ENCODE peak calls at places on chromosomes 3 and 15, in five cellular contexts. One of them, this sample, is unnamed.

GRCh38 chr3:54264050-54264449 is 141.7 kb downstream of the CACNA2D3 start:
- DNase-seq in ACHN: no peak
- DNase-seq in activated CD4-positive, alpha-beta T cell treated with anti-CD3 and anti-CD28 coated beads for 1 hour: no peak
- DNase-seq in RPMI8226: no peak
- DNase-seq in OCI-M1: no peak
- DNase-seq in this sample: peak

GRCh38 chr3:62180514-62180913 is 192.8 kb downstream of the FEZF2 start:
- DNase-seq in ACHN: no peak
- DNase-seq in activated CD4-positive, alpha-beta T cell treated with anti-CD3 and anti-CD28 coated beads for 1 hour: no peak
- DNase-seq in RPMI8226: no peak
- DNase-seq in OCI-M1: no peak
- DNase-seq in this sample: no peak

GRCh38 chr3:30259730-30260129 is 346.7 kb upstream of the TGFBR2 start:
- DNase-seq in ACHN: no peak
- DNase-seq in activated CD4-positive, alpha-beta T cell treated with anti-CD3 and anti-CD28 coated beads for 1 hour: no peak
- DNase-seq in RPMI8226: no peak
- DNase-seq in OCI-M1: no peak
- DNase-seq in this sample: no peak

GRCh38 chr3:182651461-182651860 is 141.8 kb upstream of the ATP11B start:
- DNase-seq in ACHN: no peak
- DNase-seq in activated CD4-positive, alpha-beta T cell treated with anti-CD3 and anti-CD28 coated beads for 1 hour: no peak
- DNase-seq in RPMI8226: no peak
- DNase-seq in OCI-M1: no peak
- DNase-seq in this sample: no peak

GRCh38 chr15:63521405-63522142 is 17.2 kb downstream of the USP3 start:
- DNase-seq in ACHN: no peak
- DNase-seq in activated CD4-positive, alpha-beta T cell treated with anti-CD3 and anti-CD28 coated beads for 1 hour: no peak
- DNase-seq in RPMI8226: no peak
- DNase-seq in OCI-M1: no peak
- DNase-seq in this sample: no peak

GRCh38 chr15:73685561-73685960 is 1.4 kb downstream of the CD276 start:
- DNase-seq in ACHN: no peak
- DNase-seq in activated CD4-positive, alpha-beta T cell treated with anti-CD3 and anti-CD28 coated beads for 1 hour: no peak
- DNase-seq in RPMI8226: no peak
- DNase-seq in OCI-M1: no peak
- DNase-seq in this sample: no peak

GRCh38 chr15:77533530-77533929 is 99.2 kb downstream of the LINGO1 start:
- DNase-seq in ACHN: no peak
- DNase-seq in activated CD4-positive, alpha-beta T cell treated with anti-CD3 and anti-CD28 coated beads for 1 hour: no peak
- DNase-seq in RPMI8226: no peak
- DNase-seq in OCI-M1: no peak
- DNase-seq in this sample: no peak

GRCh38 chr3:182808041-182808765 is 14.9 kb downstream of the ATP11B start:
- DNase-seq in ACHN: no peak
- DNase-seq in activated CD4-positive, alpha-beta T cell treated with anti-CD3 and anti-CD28 coated beads for 1 hour: no peak
- DNase-seq in RPMI8226: no peak
- DNase-seq in OCI-M1: no peak
- DNase-seq in this sample: no peak

GRCh38 chr3:146817705-146818104 is 212.6 kb upstream of the PLSCR5 start:
- DNase-seq in ACHN: peak
- DNase-seq in activated CD4-positive, alpha-beta T cell treated with anti-CD3 and anti-CD28 coated beads for 1 hour: no peak
- DNase-seq in RPMI8226: no peak
- DNase-seq in OCI-M1: peak
- DNase-seq in this sample: no peak

GRCh38 chr3:46576899-46577298 is 10.8 kb upstream of the LRRC2 start:
- DNase-seq in ACHN: no peak
- DNase-seq in activated CD4-positive, alpha-beta T cell treated with anti-CD3 and anti-CD28 coated beads for 1 hour: no peak
- DNase-seq in RPMI8226: no peak
- DNase-seq in OCI-M1: no peak
- DNase-seq in this sample: no peak

GRCh38 chr3:187964759-187965158 is 189.2 kb upstream of the LPP start:
- DNase-seq in ACHN: no peak
- DNase-seq in activated CD4-positive, alpha-beta T cell treated with anti-CD3 and anti-CD28 coated beads for 1 hour: no peak
- DNase-seq in RPMI8226: no peak
- DNase-seq in OCI-M1: no peak
- DNase-seq in this sample: no peak

GRCh38 chr3:134145183-134145582 is 105.5 kb downstream of the RYK start:
- DNase-seq in ACHN: no peak
- DNase-seq in activated CD4-positive, alpha-beta T cell treated with anti-CD3 and anti-CD28 coated beads for 1 hour: no peak
- DNase-seq in RPMI8226: no peak
- DNase-seq in OCI-M1: no peak
- DNase-seq in this sample: no peak

GRCh38 chr3:50260027-50260941 is 8.7 kb upstream of the SEMA3B start:
- DNase-seq in ACHN: peak
- DNase-seq in activated CD4-positive, alpha-beta T cell treated with anti-CD3 and anti-CD28 coated beads for 1 hour: peak
- DNase-seq in RPMI8226: peak
- DNase-seq in OCI-M1: peak
- DNase-seq in this sample: peak

GRCh38 chr15:91075761-91076160 is 24.3 kb upstream of the SV2B start:
- DNase-seq in ACHN: no peak
- DNase-seq in activated CD4-positive, alpha-beta T cell treated with anti-CD3 and anti-CD28 coated beads for 1 hour: no peak
- DNase-seq in RPMI8226: no peak
- DNase-seq in OCI-M1: peak
- DNase-seq in this sample: no peak

GRCh38 chr15:45242289-45242688 is 9.7 kb upstream of the SLC28A2 start:
- DNase-seq in ACHN: no peak
- DNase-seq in activated CD4-positive, alpha-beta T cell treated with anti-CD3 and anti-CD28 coated beads for 1 hour: no peak
- DNase-seq in RPMI8226: no peak
- DNase-seq in OCI-M1: no peak
- DNase-seq in this sample: no peak

GRCh38 chr15:49697121-49697520 is 76.3 kb downstream of the DTWD1 start:
- DNase-seq in ACHN: no peak
- DNase-seq in activated CD4-positive, alpha-beta T cell treated with anti-CD3 and anti-CD28 coated beads for 1 hour: no peak
- DNase-seq in RPMI8226: no peak
- DNase-seq in OCI-M1: no peak
- DNase-seq in this sample: peak

GRCh38 chr3:45536316-45536715 is 58.2 kb upstream of the LIMD1 start:
- DNase-seq in ACHN: no peak
- DNase-seq in activated CD4-positive, alpha-beta T cell treated with anti-CD3 and anti-CD28 coated beads for 1 hour: no peak
- DNase-seq in RPMI8226: no peak
- DNase-seq in OCI-M1: no peak
- DNase-seq in this sample: no peak

GRCh38 chr3:197354195-197355059 is 56.0 kb upstream of the DLG1 start:
- DNase-seq in ACHN: peak
- DNase-seq in activated CD4-positive, alpha-beta T cell treated with anti-CD3 and anti-CD28 coated beads for 1 hour: no peak
- DNase-seq in RPMI8226: no peak
- DNase-seq in OCI-M1: no peak
- DNase-seq in this sample: peak

GRCh38 chr15:84878504-84878903 is 6.0 kb upstream of the SLC28A1 start:
- DNase-seq in ACHN: peak
- DNase-seq in activated CD4-positive, alpha-beta T cell treated with anti-CD3 and anti-CD28 coated beads for 1 hour: peak
- DNase-seq in RPMI8226: peak
- DNase-seq in OCI-M1: peak
- DNase-seq in this sample: peak

GRCh38 chr3:62139957-62140356 is 233.4 kb downstream of the FEZF2 start:
- DNase-seq in ACHN: no peak
- DNase-seq in activated CD4-positive, alpha-beta T cell treated with anti-CD3 and anti-CD28 coated beads for 1 hour: no peak
- DNase-seq in RPMI8226: no peak
- DNase-seq in OCI-M1: no peak
- DNase-seq in this sample: peak

GRCh38 chr15:71971905-71972304 is 146.0 kb downstream of the MYO9A start:
- DNase-seq in ACHN: no peak
- DNase-seq in activated CD4-positive, alpha-beta T cell treated with anti-CD3 and anti-CD28 coated beads for 1 hour: no peak
- DNase-seq in RPMI8226: no peak
- DNase-seq in OCI-M1: no peak
- DNase-seq in this sample: no peak

GRCh38 chr3:129618186-129618820 is 11.8 kb upstream of the PLXND1 start:
- DNase-seq in ACHN: no peak
- DNase-seq in activated CD4-positive, alpha-beta T cell treated with anti-CD3 and anti-CD28 coated beads for 1 hour: no peak
- DNase-seq in RPMI8226: no peak
- DNase-seq in OCI-M1: no peak
- DNase-seq in this sample: peak

This sample was measured in MV-4-11.